ENCODE peak calls at places on chromosomes 16 and 17, in nine cellular contexts. H, V, N, Y, U, A, D, J and C are unnamed samples.

GRCh38 chr16:57764341-57765159 is 29.0 kb downstream of the KATNB1 start:
- DNase-seq in U (no peak), V (peak; percentile 3), H (no peak), N (peak; percentile 48), A (no peak), J (no peak), Y (no peak), D (peak; percentile 86), C (no peak)

GRCh38 chr16:67198238-67198734 is 645 bp upstream of the ELMO3 start:
- DNase-seq in U (no peak), V (no peak), D (peak; percentile 93), A (no peak), J (peak; percentile 44), H (no peak), Y (peak; percentile 47), N (no peak), C (no peak)

GRCh38 chr16:85662036-85662812 is 26.5 kb downstream of the GINS2 start:
- DNase-seq in D (no peak), N (peak; percentile 14), V (no peak), Y (no peak), U (no peak), J (peak; percentile 23), A (no peak), H (no peak), C (no peak)

GRCh38 chr17:12928736-12929135 is 89.1 kb downstream of the ELAC2 start:
- DNase-seq in Y (no peak), D (no peak), A (no peak), H (no peak), N (no peak), V (no peak), U (no peak), J (no peak), C (no peak)

GRCh38 chr16:3480901-3481695 is 14.2 kb downstream of the C16orf90 start:
- DNase-seq in D (no peak), U (no peak), H (no peak), N (no peak), J (no peak), Y (no peak), A (no peak), V (no peak), C (no peak)

GRCh38 chr17:77369544-77369971 is 228.8 kb downstream of the SEC14L1 start:
- DNase-seq in N (no peak), V (no peak), J (no peak), U (no peak), D (no peak), H (no peak), A (no peak), Y (no peak), C (peak; percentile 21)

GRCh38 chr16:11198817-11199216 is 57.2 kb downstream of the SOCS1 start:
- DNase-seq in H (no peak), D (peak; percentile 22), A (no peak), J (no peak), N (peak; percentile 52), V (no peak), U (no peak), Y (no peak), C (no peak)

GRCh38 chr16:56608876-56609462 is 585 bp downstream of the MT2A start:
- DNase-seq in N (peak; percentile 36), Y (no peak), J (no peak), D (no peak), U (no peak), V (no peak), A (no peak), H (no peak), C (no peak)

GRCh38 chr17:64240741-64241347 is 22.2 kb downstream of the TEX2 start:
- DNase-seq in Y (peak; percentile 10), A (no peak), H (peak; percentile 49), J (peak; percentile 65), U (no peak), D (no peak), V (no peak), N (peak; percentile 81), C (peak; percentile 74)

DNA sequence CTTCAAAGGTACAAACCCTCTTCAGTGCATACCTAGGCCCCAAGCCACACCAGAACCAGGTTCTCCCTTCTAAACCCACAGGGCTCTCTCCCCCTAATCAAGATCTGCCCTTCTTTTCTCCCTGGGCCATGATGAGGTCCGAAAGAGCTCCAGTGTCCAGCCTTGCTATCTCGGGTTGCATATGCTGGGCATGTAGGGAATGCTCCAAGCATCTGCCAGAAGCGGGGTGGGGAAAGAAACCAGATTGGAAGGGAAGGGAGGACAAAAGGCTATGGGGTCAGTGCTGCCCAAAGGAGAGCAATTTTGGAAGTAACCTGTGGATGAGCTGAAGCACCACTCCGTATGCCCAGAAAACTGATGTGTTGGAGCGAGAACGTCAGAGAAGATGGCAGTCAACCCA is 2.3 kb downstream of the CTDNEP1 start:
- DNase-seq in H (no peak), U (no peak), D (no peak), V (no peak), N (no peak), J (no peak), A (no peak), Y (no peak), C (no peak)
- H3K4me3 ChIP-seq in H (no peak overlapping the region), U (peak overlapping the region; percentile 98), D (no peak overlapping the region), V (peak overlapping the region; percentile 90), N (peak overlapping the region; percentile 96), J (no peak overlapping the region), A (no peak overlapping the region), Y (no peak overlapping the region), C (no peak overlapping the region)

DNA sequence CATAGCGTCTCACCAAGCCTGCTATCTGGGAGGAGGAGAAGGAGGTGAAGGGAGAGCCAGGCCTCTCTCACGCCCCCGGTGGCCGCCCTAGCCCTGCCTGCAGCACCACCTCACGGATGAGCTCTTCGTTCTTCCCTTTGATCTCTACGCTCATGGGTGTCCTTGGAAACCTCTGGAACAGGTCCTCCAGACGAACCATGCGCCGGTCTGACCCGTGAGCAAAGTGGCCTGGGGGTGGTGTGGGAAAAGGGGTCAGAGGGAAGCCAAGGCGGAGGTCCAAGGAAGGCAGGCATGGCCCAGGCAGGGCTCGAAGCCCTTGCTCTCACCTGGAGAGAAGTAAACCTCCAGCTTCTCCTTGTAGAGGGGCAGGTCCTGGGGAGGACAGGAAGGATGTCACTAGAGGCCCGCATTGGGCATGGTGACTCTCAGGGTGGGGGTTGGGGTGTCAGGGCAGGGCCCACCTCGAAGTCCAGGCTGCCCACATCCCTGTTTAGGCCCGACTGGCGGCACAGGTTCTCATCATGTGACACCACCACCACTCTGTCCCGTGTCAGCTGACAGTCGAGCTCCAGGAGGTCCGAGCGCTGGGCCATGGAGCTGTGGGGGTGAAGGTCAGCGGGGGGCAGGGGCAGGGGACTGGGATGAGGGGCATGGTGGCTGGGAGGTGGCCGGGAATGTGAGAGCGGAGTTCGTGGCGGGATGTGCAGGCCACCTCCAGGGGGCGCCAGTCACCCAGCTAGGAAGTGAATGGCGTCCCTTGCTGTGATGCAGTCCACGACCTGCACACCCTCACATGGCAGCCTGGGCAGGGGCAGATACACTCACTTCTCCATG is 923 bp downstream of the GDPD3 start:
- DNase-seq in U (no peak), N (peak; percentile 62), V (no peak), H (no peak), J (peak; percentile 62), Y (no peak), A (peak; percentile 43), D (peak; percentile 84), C (peak; percentile 69)
- TF ChIP-seq POLR2A in U (no peak), N (no peak), V (no peak), H (no peak), J (no peak), Y (no peak), A (no peak), D (no peak), C (no peak)

DNA sequence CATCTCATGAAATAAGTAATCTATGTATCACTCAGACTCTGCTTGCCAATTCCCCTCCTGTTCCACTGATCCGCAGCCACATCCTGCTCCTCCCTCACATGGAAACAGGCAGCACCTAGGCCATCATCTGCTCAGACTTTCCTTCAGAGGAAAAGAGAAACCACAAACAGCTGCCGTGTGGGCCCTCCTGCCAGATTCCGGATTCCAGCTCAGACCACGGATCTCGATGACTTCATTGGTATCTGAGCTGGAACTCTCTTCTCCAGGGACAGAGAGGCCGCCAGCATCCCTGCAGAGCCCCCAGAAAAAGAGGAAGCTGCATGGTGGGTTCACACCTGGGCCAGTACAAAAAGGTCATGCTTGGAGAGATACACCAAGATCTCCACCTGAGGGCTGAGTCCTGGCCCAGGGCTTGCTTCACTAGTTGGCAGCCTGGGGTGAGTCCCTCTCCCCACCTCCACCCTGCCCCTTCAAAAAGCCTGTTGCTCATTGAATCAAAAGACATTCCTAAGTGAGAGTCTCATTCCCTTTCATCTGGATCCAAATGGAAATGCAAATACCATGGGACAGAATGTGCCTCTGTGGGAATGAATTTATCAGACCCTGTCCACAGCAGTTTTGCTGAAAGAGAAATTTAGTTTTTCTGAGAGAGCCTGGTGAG is 47.2 kb downstream of the HOXB1 start:
- DNase-seq in J (no peak), D (no peak), N (peak; percentile 31), V (no peak), Y (peak; percentile 15), U (no peak), H (no peak), A (peak; percentile 36), C (no peak)
- H3K4me3 ChIP-seq in J (no peak overlapping the region), D (no peak overlapping the region), N (no peak overlapping the region), V (no peak overlapping the region), Y (no peak overlapping the region), U (no peak overlapping the region), H (no peak overlapping the region), A (no peak overlapping the region), C (no peak overlapping the region)

GRCh38 chr17:82204831-82205719 is 7.6 kb downstream of the CCDC57 start:
- DNase-seq in Y (no peak), N (no peak), U (no peak), J (peak; percentile 38), D (peak; percentile 70), V (no peak), H (no peak), A (no peak), C (no peak)

GRCh38 chr17:82202981-82203380 is 9.7 kb downstream of the CCDC57 start:
- DNase-seq in U (no peak), N (no peak), A (no peak), V (no peak), H (no peak), D (no peak), J (no peak), Y (no peak), C (no peak)

GRCh38 chr17:82201498-82201910 is 11.1 kb downstream of the CCDC57 start:
- DNase-seq in U (no peak), N (no peak), J (no peak), V (no peak), Y (no peak), H (no peak), D (no peak), A (no peak), C (no peak)

GRCh38 chr17:82203920-82204319 is 8.7 kb downstream of the CCDC57 start:
- DNase-seq in A (no peak), J (no peak), U (no peak), D (no peak), N (no peak), V (no peak), Y (no peak), H (no peak), C (no peak)

DNA sequence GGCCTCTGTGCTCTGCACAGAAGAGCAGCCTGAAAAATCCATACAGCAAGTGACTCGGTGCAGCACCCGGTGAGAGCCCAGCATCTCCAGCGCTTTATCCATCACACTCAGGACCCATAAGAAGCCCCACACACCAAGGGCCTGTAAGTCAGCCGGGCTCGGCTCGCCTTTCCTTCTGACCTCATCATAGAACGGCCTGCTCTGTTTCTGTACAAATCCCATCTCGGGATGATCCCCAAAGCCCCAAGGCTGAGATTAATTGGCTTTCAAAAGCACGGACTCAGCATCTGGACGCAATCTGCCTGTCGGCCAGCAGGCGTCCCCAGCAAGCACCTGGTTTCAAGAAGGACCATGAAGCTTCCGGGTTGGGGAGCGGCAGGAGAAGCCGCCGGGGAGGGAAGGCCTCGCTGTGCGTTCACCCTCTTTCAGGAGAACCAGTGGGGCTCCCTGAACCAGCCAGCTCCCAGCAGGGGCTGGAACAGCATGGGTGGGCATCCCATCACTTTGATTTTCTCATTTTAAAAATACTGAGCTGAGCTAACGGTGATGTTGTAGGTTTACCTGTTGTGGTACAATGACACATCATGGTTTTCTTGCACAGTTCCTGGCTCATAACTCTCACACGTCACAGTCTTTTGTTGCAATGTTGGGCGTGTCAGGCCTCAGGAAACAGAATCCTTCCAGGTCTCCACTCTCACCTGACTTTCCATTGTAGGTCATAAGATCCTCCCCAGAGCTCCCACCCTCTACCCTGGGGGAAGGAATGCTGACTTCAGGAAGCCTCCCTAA is 6.7 kb downstream of the CCDC57 start:
- DNase-seq in Y (peak; percentile 85), U (peak; percentile 63), J (peak; percentile 83), D (peak; percentile 91), H (peak; percentile 84), V (no peak), A (peak; percentile 88), N (peak; percentile 81), C (peak; percentile 82)
- TF ChIP-seq POLR2A in Y (no peak), U (no peak), J (peak; percentile 13), D (peak; percentile 81), H (peak; percentile 24), V (peak; percentile 97), A (peak; percentile 80), N (no peak), C (peak; percentile 40)